ENCODE peak calls at places on chromosomes 12 and 14, in nine cellular contexts. R, S, G, L, Y, D, T, U and C are unnamed samples.

GRCh38 chr14:21626491-21627230 is 8.1 kb downstream of the OR10G2 start:
- DNase-seq in Y (no peak), D (peak; percentile 51), U (no peak), S (no peak), L (no peak), R (no peak), T (no peak), G (no peak), C (no peak)

GRCh38 chr14:32998433-32998832 is 59.8 kb downstream of the NPAS3 start:
- DNase-seq in Y (no peak), T (no peak), S (no peak), R (no peak), D (peak; percentile 57), L (no peak), G (no peak), U (no peak), C (peak; percentile 12)

GRCh38 chr14:105879867-105880561 is 353.6 kb downstream of the TMEM121 start:
- DNase-seq in G (no peak), L (no peak), U (peak; percentile 3), R (no peak), T (no peak), D (no peak), S (peak; percentile 10), Y (peak; percentile 31), C (no peak)

GRCh38 chr14:93100570-93100969 is 15.2 kb downstream of the ITPK1 start:
- DNase-seq in Y (no peak), L (no peak), U (no peak), T (no peak), R (no peak), D (no peak), G (no peak), S (no peak), C (no peak)

GRCh38 chr12:95762123-95762785 is 28.3 kb downstream of the NTN4 start:
- DNase-seq in D (no peak), U (no peak), S (peak; percentile 47), G (no peak), Y (no peak), T (no peak), R (no peak), L (no peak), C (no peak)

GRCh38 chr12:95443458-95443857 is 30.5 kb upstream of the METAP2 start:
- DNase-seq in G (no peak), R (no peak), T (no peak), L (no peak), Y (no peak), U (no peak), D (no peak), S (no peak), C (peak; percentile 76)

GRCh38 chr14:61625171-61625570 is 70.1 kb upstream of the HIF1A start:
- DNase-seq in U (peak; percentile 22), R (no peak), Y (no peak), G (no peak), D (no peak), S (no peak), L (no peak), T (no peak), C (no peak)

GRCh38 chr14:61764342-61765122 is 2.3 kb downstream of the SNAPC1 start:
- DNase-seq in T (no peak), S (no peak), Y (no peak), L (no peak), D (peak; percentile 9), U (no peak), R (no peak), G (no peak), C (no peak)

GRCh38 chr14:55025948-55026347 is 951 bp downstream of the WDHD1 start:
- DNase-seq in L (no peak), G (no peak), U (no peak), Y (no peak), R (no peak), S (no peak), D (no peak), T (no peak), C (no peak)

GRCh38 chr12:57237952-57238853 is 8.7 kb downstream of the SHMT2 start:
- DNase-seq in Y (peak; percentile 68), R (no peak), U (peak; percentile 63), D (no peak), T (no peak), L (no peak), S (no peak), G (no peak), C (peak; percentile 76)

GRCh38 chr14:31934767-31935266 is 142.3 kb upstream of the ARHGAP5 start:
- DNase-seq in S (no peak), T (peak; percentile 61), D (peak; percentile 66), L (no peak), G (peak; percentile 17), U (no peak), R (no peak), Y (no peak), C (peak; percentile 69)

GRCh38 chr12:121595520-121595919 is 14.7 kb upstream of the KDM2B start:
- DNase-seq in S (no peak), T (no peak), L (no peak), D (no peak), Y (no peak), G (no peak), U (no peak), R (no peak), C (no peak)

GRCh38 chr12:112430929-112431328 is 12.2 kb downstream of the PTPN11 start:
- DNase-seq in G (no peak), U (peak; percentile 51), D (no peak), S (no peak), Y (no peak), T (no peak), R (no peak), L (no peak), C (no peak)

GRCh38 chr12:46442239-46442638 is 69.7 kb upstream of the SLC38A2 start:
- DNase-seq in Y (no peak), G (no peak), S (no peak), U (no peak), T (no peak), R (no peak), L (no peak), D (peak; percentile 76), C (no peak)

GRCh38 chr12:56255671-56256070 is 2.5 kb downstream of the ANKRD52 start:
- DNase-seq in Y (no peak), U (no peak), R (no peak), D (no peak), L (no peak), S (no peak), T (no peak), G (no peak), C (no peak)

GRCh38 chr12:21296751-21297406 is 37.8 kb downstream of the SLCO1A2 start:
- DNase-seq in R (no peak), D (peak; percentile 44), T (peak; percentile 28), L (no peak), G (peak; percentile 10), S (no peak), Y (no peak), U (peak; percentile 18), C (peak; percentile 19)

GRCh38 chr12:121810234-121810817 is 6.5 kb downstream of the SETD1B start:
- DNase-seq in L (no peak), R (no peak), Y (no peak), S (no peak), U (peak; percentile 8), G (no peak), D (no peak), T (no peak), C (no peak)

GRCh38 chr14:56057071-56057865 is 60.9 kb upstream of the PELI2 start:
- DNase-seq in U (no peak), Y (no peak), S (no peak), T (no peak), D (no peak), R (no peak), G (no peak), L (no peak), C (peak; percentile 73)

GRCh38 chr12:6082613-6083012 is 41.9 kb downstream of the VWF start:
- DNase-seq in D (no peak), U (no peak), G (no peak), S (no peak), Y (no peak), L (no peak), T (no peak), R (no peak), C (no peak)

GRCh38 chr12:104641862-104642261 is 185.1 kb downstream of the CHST11 start:
- DNase-seq in S (peak; percentile 23), T (no peak), L (no peak), R (no peak), G (no peak), Y (no peak), U (no peak), D (no peak), C (no peak)

GRCh38 chr14:74967618-74968017 is 12.2 kb upstream of the PGF start:
- DNase-seq in U (no peak), Y (no peak), R (no peak), G (no peak), S (no peak), D (no peak), L (no peak), T (no peak), C (no peak)

GRCh38 chr12:19574606-19575005 is 135.3 kb downstream of the AEBP2 start:
- DNase-seq in Y (no peak), S (no peak), G (no peak), T (no peak), R (no peak), U (no peak), L (no peak), D (no peak), C (no peak)

GRCh38 chr12:48183876-48184548 is 568 bp downstream of the CCDC184 start:
- DNase-seq in U (peak; percentile 39), T (no peak), D (no peak), S (no peak), R (no peak), Y (no peak), G (peak; percentile 48), L (no peak), C (peak; percentile 64)

GRCh38 chr14:78863143-78863542 is 693.0 kb downstream of the NRXN3 start:
- DNase-seq in S (no peak), U (peak; percentile 58), L (no peak), Y (no peak), T (peak; percentile 48), D (peak; percentile 38), R (no peak), G (peak; percentile 83), C (peak; percentile 82)

GRCh38 chr12:132056959-132057358 is 87.2 kb downstream of the DDX51 start:
- DNase-seq in G (no peak), L (no peak), Y (no peak), T (no peak), S (no peak), D (no peak), U (no peak), R (no peak), C (no peak)

GRCh38 chr12:12405882-12406281 is 49.0 kb downstream of the BORCS5 start:
- DNase-seq in Y (no peak), S (peak; percentile 89), R (no peak), L (no peak), U (no peak), G (no peak), D (no peak), T (peak; percentile 78), C (no peak)

GRCh38 chr12:52247622-52248540 is 14.8 kb downstream of the KRT7 start:
- DNase-seq in G (no peak), L (no peak), U (no peak), R (no peak), T (no peak), D (no peak), S (peak; percentile 31), Y (no peak), C (no peak)

GRCh38 chr12:45208604-45209487 is 7.0 kb upstream of the ANO6 start:
- DNase-seq in U (peak; percentile 27), S (no peak), G (no peak), D (peak; percentile 83), R (no peak), T (no peak), L (no peak), Y (no peak), C (no peak)

GRCh38 chr12:121858662-121859572 is at the start of gene HPD:
- DNase-seq in S (peak; percentile 59), U (no peak), T (no peak), Y (peak; percentile 88), L (no peak), G (peak; percentile 52), D (peak; percentile 84), R (peak; percentile 41), C (peak; percentile 41)

GRCh38 chr12:43102506-43103269 is 449.3 kb downstream of the ADAMTS20 start:
- DNase-seq in L (no peak), D (no peak), S (no peak), G (no peak), Y (no peak), T (no peak), U (no peak), R (no peak), C (no peak)

GRCh38 chr14:54652188-54652889 is 85.4 kb downstream of the SAMD4A start:
- DNase-seq in Y (peak; percentile 88), T (peak; percentile 84), G (peak; percentile 35), L (peak; percentile 89), D (peak; percentile 100), U (no peak), S (peak; percentile 62), R (peak; percentile 99), C (peak; percentile 65)